ENCODE peak calls at places on chromosomes 1 and 21, in four cellular contexts. Q is stomach, V is HCT116, H is ovary. F is an unnamed sample. For H3K4me1, the result is how much of the 10 kb centered on the place peaks cover.

GRCh38 chr1:201137579-201138310 is 10.8 kb upstream of the ASCL5 start:
- DNase-seq in Q (peak), V (no peak), H (peak), F (no peak)

GRCh38 chr21:14454642-14455009 is 71.7 kb upstream of the HSPA13 start:
- DNase-seq in Q (no peak), V (no peak), H (no peak), F (no peak)

GRCh38 chr1:203673550-203674411 is 47.1 kb downstream of the ATP2B4 start:
- DNase-seq in Q (peak), V (peak), H (no peak), F (peak)

GRCh38 chr1:47431534-47431933 is 6.3 kb upstream of the FOXD2 start:
- DNase-seq in Q (no peak), V (no peak), H (no peak), F (peak)

GRCh38 chr21:42939581-42940413 is 14.4 kb upstream of the ERVH48-1 start:
- DNase-seq in Q (peak), V (no peak), H (peak), F (peak)

GRCh38 chr1:161273402-161273801 is 14.9 kb downstream of the PCP4L1 start:
- DNase-seq in Q (no peak), V (no peak), H (no peak), F (no peak)

GRCh38 chr1:113536182-113536780 is 146.0 kb downstream of the MAGI3 start:
- DNase-seq in Q (no peak), V (no peak), H (no peak), F (no peak)

GRCh38 chr1:93579891-93580290 is 101.7 kb downstream of the BCAR3 start:
- DNase-seq in Q (peak), V (no peak), H (peak), F (no peak)

GRCh38 chr1:61606448-61607312 is 118.3 kb downstream of the TM2D1 start:
- DNase-seq in Q (peak), V (no peak), H (peak), F (peak)

GRCh38 chr1:244335456-244335855 is 116.3 kb downstream of the ADSS2 start:
- DNase-seq in Q (no peak), V (no peak), H (no peak), F (no peak)

DNA sequence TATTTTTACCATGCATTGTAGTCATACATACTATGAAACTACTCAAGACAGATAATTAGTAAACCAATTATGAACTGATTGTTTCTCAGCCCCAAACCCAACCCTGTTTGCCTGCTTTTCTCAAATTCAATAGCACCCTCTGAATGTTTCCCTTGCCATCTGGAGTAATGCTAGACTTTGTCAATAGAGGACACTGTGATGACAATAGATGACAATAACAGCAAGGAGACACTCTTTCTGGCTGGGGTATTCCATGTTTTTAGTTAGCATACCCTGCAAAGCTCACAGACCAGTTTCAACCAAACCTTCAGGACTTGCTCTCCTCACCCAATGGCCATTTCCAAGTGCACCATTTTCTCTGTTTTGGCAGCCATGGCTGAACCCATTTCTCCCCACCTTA is 108.5 kb upstream of the LRRC7 start:
- DNase-seq in Q (no peak), V (no peak), H (no peak), F (no peak)
- TF ChIP-seq CTCF in Q (no peak), V (no peak), H (no peak), F (no peak)

GRCh38 chr21:36698160-36699025 is 522 bp upstream of the SIM2 start:
- DNase-seq in Q (peak), V (peak), H (no peak), F (peak)
- H3K4me1 ChIP-seq in Q (under half), V (under half), H (under half), F (under half)

GRCh38 chr21:30813174-30813573 is at the start of gene KRTAP8-1:
- DNase-seq in Q (no peak), V (no peak), H (no peak), F (no peak)
- TF ChIP-seq CTCF in Q (no peak), V (no peak), H (no peak), F (no peak)

DNA sequence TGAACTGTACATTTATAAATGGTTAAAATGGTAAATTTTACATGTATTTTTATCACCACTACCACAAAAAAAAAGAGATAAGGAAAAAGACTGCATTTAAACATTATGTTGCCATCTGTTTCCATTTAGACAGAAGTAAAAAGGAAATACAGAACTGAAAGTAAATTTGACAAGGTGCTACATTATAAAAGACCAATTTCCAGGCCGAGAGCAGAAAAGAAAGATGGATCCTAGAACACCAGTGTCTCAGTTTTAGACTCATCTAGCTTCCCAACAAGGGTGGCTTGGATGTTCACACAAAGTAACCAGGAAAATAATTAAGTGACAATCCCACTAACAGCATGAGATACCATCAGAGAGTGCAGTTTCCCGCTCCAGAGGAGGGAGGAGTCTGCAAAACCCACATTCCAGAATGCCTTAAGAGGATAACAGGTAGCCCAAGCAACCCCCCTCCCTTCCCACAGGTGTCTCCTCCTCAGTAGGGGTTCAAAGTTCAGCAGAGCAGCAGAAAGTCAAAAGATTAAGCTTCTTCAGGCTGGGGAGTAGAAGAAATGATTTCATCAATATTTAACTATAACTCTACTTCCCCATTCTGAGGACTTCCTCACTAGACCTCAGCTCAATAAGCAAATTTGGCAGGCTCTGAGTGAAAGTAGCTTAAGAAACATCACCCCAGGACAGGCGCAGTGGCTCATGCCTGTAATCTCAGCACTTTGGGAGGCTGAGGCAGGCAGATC is 11.8 kb downstream of the TPM3 start:
- DNase-seq in Q (no peak), V (no peak), H (no peak), F (no peak)
- H3K4me1 ChIP-seq in Q (half or more), V (under half), H (under half), F (under half)

GRCh38 chr1:12618661-12619395 is 818 bp upstream of the DHRS3 start:
- DNase-seq in Q (peak), V (peak), H (peak), F (peak)
- TF ChIP-seq CTCF in Q (no peak), V (no peak), H (no peak), F (no peak)

DNA sequence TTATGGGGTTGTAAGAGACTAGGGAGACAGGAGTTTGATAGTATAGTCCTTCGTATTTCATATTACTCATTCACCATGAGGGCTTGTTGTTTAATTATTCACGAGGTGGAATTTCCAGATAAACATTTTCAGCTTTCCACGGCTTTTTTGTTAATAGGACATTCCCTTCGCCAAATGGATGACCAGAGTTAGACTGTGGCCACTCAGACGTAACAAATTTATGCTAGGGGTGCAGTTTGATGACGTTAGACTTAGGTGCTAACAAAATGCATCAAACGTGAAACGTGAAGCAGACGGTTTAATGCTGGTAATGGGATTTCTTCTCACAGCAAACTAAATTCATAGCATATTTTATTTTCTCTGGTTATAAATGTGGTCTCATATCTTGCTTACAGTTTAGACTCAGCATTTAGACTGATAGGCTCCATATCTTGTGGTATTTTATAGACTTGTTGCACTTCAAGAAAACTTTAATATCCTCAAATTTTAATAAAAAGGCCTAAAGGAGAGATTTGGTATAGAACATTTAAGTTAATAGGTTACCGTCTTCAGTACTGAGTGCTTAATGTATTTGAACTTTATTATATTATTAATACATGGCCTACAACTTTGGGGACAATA is 2.3 kb downstream of the DHX9 start:
- DNase-seq in Q (no peak), V (no peak), H (no peak), F (peak)
- H3K4me1 ChIP-seq in Q (under half), V (under half), H (under half), F (under half)

DNA sequence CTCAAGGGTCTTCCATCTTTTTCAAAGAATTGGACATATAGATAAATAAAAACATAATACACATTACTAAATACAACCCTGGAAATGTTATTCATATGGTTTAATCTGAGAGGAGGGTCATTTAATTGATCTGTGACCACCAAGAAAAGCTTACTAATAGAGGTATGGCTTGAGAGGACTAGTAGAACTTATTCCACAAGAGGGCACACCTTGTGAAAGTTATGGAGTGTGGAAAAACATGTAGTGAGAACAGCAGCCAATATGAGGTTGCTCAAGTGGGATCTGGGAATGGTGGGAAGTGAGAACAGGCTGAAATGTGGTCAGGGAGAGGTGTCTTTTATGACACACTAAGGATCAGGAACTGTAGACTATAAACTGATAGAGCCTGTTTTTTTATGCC is 973.5 kb upstream of the B3GALT2 start:
- DNase-seq in Q (no peak), V (peak), H (no peak), F (peak)
- TF ChIP-seq CTCF in Q (no peak), V (peak), H (no peak), F (no peak)